ENCODE peak calls at places on chromosomes 11 and 22, in six cellular contexts. S is WTC11, Z is A549, I is HepG2, P is H1, W is K562. X is an unnamed sample.

GRCh38 chr11:34052608-34053160 is 1.2 kb downstream of the CAPRIN1 start:
- DNase-seq in S (no peak), Z (no peak), I (no peak), P (no peak), W (peak), X (no peak)

GRCh38 chr11:80462211-80462610 is 1021.4 kb upstream of the TENM4 start:
- DNase-seq in S (no peak), Z (no peak), I (no peak), P (no peak), W (no peak), X (no peak)

GRCh38 chr11:12769834-12770345 is 95.7 kb downstream of the TEAD1 start:
- DNase-seq in S (no peak), Z (peak), I (no peak), P (no peak), W (no peak), X (peak)

GRCh38 chr11:124762077-124762623 is at the start of gene ESAM:
- DNase-seq in S (peak), Z (peak), I (no peak), P (no peak), W (peak), X (no peak)

GRCh38 chr11:44528103-44528502 is 37.4 kb upstream of the CD82 start:
- DNase-seq in S (no peak), Z (no peak), I (no peak), P (no peak), W (peak), X (no peak)

GRCh38 chr11:359181-359714 is 10.1 kb upstream of the B4GALNT4 start:
- DNase-seq in S (no peak), Z (no peak), I (no peak), P (no peak), W (peak), X (no peak)

GRCh38 chr11:84865257-84865656 is 761.9 kb downstream of the DLG2 start:
- DNase-seq in S (no peak), Z (no peak), I (no peak), P (no peak), W (no peak), X (no peak)

GRCh38 chr11:128688031-128688713 is 5.7 kb upstream of the FLI1 start:
- DNase-seq in S (no peak), Z (no peak), I (no peak), P (no peak), W (no peak), X (no peak)

GRCh38 chr22:49968313-49968830 is 7.8 kb downstream of the PIM3 start:
- DNase-seq in S (no peak), Z (no peak), I (no peak), P (no peak), W (no peak), X (no peak)

GRCh38 chr11:69467196-69467595 is 14.3 kb upstream of the LINC01488 start:
- DNase-seq in S (no peak), Z (no peak), I (no peak), P (no peak), W (no peak), X (no peak)

GRCh38 chr11:122977455-122978302 is 4.0 kb downstream of the BSX start:
- DNase-seq in S (peak), Z (no peak), I (no peak), P (no peak), W (no peak), X (no peak)
- TF ChIP-seq JUN in S (no peak), Z (no peak), I (no peak), P (no peak), W (no peak), X (no peak)

GRCh38 chr11:64287676-64288352 is 2.2 kb downstream of the GPR137 start:
- DNase-seq in S (no peak), Z (no peak), I (no peak), P (no peak), W (no peak), X (no peak)

GRCh38 chr11:64284048-64284961 is at the start of gene BAD:
- DNase-seq in S (peak), Z (peak), I (peak), P (no peak), W (peak), X (peak)

GRCh38 chr11:64286801-64287159 is 1.1 kb downstream of the GPR137 start:
- DNase-seq in S (no peak), Z (no peak), I (no peak), P (no peak), W (no peak), X (no peak)

GRCh38 chr11:64284962-64285884 is at the start of gene GPR137:
- DNase-seq in S (peak), Z (peak), I (peak), P (no peak), W (peak), X (peak)

DNA sequence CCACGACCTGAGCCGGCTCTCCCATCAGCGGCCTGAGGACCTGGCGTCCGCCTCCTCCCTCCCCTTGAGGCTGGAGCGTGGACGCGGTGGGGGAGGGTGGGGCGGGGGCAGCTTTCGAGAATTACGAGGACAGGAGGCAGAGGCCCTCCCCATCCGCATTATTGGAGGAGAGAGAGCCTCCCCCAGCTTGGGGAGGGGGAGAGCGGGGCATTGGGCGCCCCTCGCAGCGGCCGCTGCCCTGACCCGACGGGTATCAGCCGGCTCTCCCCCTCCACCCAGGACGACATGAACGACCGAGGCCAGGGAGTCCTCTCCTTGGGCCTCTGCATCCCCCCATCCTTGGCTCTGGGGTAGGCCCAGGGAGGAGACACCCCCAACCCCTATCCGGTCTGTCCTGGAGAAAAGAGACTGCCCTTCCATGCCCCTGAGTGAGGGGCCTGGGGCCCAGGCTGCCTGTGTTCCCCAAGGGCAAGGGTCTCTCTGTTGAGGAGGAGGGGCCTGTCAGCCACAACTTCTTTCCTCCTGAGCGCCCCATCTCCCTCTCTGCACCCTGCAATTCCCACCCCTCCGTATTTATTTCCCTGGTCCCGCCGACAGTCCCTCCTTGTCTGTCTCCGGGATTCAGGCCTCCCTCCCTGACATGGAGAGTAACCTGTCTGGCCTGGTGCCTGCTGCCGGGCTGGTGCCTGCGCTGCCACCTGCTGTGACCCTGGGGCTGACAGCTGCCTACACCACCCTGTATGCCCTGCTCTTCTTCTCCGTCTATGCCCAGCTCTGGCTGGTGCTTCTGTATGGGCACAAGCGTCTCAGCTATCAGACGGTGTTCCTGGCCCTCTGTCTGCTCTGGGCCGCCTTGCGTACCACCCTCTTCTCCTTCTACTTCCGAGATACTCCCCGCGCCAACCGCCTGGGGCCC is 495 bp downstream of the GPR137 start:
- DNase-seq in S (no peak), Z (peak), I (no peak), P (no peak), W (no peak), X (no peak)
- TF ChIP-seq CTCF in S (no peak), Z (peak), I (peak), P (no peak), W (no peak), X (no peak)

DNA sequence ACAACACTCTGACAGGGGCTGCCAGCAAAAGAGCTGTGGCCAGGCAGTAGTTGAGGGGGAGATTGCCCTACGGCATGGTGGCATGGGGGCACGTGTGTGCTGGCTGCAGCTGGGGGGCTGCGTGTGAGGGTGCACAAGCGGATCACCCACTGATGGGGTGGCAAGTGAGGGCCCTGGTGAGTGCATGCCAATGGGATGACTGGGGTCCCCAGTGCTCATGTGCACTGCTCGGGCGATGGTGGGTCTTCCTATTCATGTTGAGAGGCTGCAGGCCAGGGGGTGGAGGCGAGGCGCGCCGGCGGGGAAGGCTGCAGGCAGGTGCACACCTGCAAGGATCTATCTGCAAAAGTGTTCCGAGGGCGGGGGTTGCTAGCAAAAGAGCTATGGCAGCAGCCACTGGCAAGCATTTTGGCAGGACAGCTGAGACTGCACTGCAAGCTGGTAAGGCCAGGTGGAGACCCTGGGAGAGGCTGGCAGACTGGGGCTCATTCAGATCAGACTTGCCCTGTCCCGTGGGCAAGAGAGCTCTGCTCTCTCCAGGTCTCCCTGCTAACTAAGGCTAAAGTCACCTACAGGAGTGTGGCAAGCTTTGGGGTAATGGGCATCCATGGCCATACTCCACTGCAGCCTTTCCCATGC is 12.0 kb downstream of the OR51I2 start:
- DNase-seq in S (no peak), Z (no peak), I (no peak), P (no peak), W (no peak), X (no peak)
- TF ChIP-seq JUN in S (no peak), Z (no peak), I (no peak), P (no peak), W (no peak), X (no peak)

GRCh38 chr11:99911116-99911515 is 776.0 kb upstream of the ARHGAP42 start:
- DNase-seq in S (no peak), Z (no peak), I (no peak), P (no peak), W (no peak), X (no peak)
- TF ChIP-seq CTCF in S (no peak), Z (no peak), I (no peak), P (no peak), W (no peak), X (no peak)

DNA sequence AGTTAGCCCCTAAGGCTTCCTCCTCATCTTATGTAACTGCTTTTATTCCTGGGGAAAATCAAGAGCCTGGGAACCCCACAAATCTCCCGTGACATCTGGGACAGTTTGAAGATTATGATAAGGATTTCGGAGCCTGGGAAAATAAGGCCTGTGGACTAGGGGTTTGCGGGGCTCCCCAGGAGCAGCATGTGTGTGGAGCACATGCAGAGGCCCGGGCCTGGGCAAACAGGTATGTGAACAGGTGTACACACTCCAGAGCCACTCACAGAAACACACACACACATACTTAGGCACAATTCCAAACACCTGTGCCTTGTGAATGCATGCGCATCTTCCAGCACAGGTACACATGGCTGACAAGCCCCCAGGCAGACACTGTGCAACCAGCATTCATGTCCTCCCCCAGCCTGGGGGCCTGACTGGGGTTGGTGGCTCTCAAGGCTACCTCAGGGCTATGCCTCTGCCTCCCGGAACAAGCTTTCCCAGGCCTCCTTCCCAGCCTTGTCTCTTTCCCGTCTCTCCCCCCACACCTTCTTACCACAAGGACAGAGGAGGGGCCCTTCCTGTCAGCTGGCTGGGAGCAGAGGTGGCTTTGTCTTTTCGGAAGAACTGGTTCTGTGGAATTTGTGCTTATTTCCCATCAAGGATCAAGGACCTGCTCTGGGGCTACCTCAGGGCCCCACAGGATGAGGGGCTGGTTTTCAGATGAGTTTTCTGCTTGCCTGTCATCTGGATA is 2.6 kb upstream of the P2RY6 start:
- DNase-seq in S (no peak), Z (no peak), I (no peak), P (no peak), W (no peak), X (no peak)
- TF ChIP-seq JUN in S (no peak), Z (no peak), I (no peak), P (no peak), W (no peak), X (no peak)

GRCh38 chr11:78577495-78577894 is 2.8 kb upstream of the NARS2 start:
- DNase-seq in S (no peak), Z (no peak), I (no peak), P (no peak), W (no peak), X (no peak)
- TF ChIP-seq CTCF in S (no peak), Z (no peak), I (no peak), P (no peak), W (no peak), X (no peak)

GRCh38 chr22:36872866-36873498 is 12.2 kb downstream of the NCF4 start:
- DNase-seq in S (no peak), Z (no peak), I (no peak), P (no peak), W (no peak), X (no peak)
- TF ChIP-seq JUN in S (no peak), Z (no peak), I (no peak), P (no peak), W (no peak), X (no peak)

DNA sequence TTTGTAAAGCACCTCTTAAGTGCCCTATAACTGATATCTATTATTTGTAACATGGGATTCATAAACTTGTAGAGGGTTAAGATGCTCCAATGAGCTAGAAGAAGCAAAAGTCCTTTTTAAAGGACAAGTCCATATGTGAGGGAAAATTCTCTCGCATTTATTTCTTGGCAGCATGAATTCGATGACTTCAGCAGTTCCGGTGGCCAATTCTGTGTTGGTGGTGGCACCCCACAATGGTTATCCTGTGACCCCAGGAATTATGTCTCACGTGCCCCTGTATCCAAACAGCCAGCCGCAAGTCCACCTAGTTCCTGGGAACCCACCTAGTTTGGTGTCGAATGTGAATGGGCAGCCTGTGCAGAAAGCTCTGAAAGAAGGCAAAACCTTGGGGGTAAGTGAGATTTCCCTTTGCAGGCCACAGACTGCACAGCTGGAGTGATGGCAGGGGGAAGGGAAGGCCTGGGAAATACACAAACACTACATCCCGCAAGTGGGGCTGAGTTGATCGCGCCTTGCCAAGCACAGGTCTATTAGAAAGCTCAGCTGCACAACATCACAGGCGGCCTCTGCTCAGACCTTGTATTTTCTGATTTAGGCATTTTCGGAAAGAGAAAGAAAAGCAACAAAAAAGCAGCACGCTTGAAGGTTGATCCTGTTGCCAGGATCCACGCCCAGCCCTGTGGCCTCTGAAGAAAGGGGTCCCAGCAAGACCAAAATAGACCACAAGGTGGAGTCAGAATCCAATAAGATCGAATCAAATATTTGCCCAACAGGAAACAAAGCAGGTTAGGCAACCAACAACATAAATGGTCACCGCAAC is 1.5 kb downstream of the MS4A8 start:
- DNase-seq in S (peak), Z (peak), I (peak), P (no peak), W (peak), X (peak)
- TF ChIP-seq CTCF in S (peak), Z (peak), I (peak), P (peak), W (peak), X (peak)

DNA sequence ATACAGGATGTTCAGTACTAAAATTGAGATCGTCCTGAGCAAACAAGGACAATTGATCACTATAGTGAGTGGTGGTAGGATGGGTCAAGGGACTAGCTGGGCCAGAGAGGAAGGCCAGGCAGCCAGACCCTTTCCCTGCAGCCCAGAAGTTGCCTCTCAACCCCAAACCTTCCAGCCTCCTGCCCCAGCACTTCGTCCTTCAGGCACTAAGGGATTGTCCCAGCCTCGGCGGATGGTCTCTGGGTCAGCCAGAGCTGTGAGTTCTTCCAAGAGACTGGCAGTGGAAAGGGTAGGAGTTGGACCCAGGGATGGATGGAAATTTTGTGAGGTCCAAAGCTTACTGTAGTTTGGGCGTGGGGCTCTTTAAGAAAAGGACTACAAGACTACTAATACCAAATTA is 3.6 kb upstream of the LMO1 start:
- DNase-seq in S (no peak), Z (no peak), I (no peak), P (no peak), W (no peak), X (no peak)
- TF ChIP-seq JUN in S (no peak), Z (no peak), I (no peak), P (no peak), W (no peak), X (no peak)

DNA sequence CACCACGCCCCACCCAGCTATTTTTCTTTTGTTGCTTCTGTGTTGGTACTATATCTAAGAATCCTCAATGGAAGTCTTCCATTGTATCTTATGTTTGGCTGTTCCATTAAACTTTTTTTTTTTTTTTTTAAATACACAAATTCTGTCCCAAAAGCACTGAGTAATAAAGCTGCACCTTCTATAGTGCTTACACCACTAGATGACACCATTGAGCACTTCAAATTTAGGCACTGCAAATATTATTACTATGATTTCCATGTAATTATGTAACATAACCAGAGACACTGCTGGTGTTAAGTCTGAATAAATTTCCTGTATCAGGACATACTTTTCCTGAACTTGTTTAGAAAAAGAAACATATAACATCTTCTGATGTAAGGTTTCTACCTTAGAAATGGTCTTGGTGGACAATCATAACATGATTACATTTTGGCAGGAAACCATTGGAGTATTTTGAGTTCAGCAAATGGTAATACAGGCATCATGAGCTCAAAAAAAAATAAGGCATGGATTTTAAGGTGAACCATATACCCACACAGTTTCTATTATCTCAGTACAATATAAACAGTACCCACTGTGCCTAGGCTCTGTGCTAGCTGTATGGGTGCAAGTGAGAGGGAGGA is 110.5 kb downstream of the ATG16L2 start:
- DNase-seq in S (no peak), Z (peak), I (peak), P (no peak), W (no peak), X (peak)
- TF ChIP-seq CTCF in S (no peak), Z (peak), I (peak), P (no peak), W (peak), X (peak)